ENCODE peak calls at places on chromosomes 7 and 10, in nine cellular contexts. One of them, this sample, is unnamed.

GRCh38 chr7:4268040-4268965 is 413.8 kb upstream of the FOXK1 start:
- DNase-seq in H54: peak
- DNase-seq in cardiac muscle cell: no peak
- DNase-seq in gastrocnemius medialis: no peak
- DNase-seq in NCI-H82: no peak
- DNase-seq in fibroblast of lung: no peak
- DNase-seq in posterior cingulate gyrus: no peak
- DNase-seq in substantia nigra: no peak
- DNase-seq in dorsolateral prefrontal cortex: no peak
- DNase-seq in this sample: no peak

GRCh38 chr7:116500071-116500853 is 724 bp downstream of the CAV2 start:
- DNase-seq in H54: no peak
- DNase-seq in cardiac muscle cell: peak
- DNase-seq in gastrocnemius medialis: no peak
- DNase-seq in NCI-H82: peak
- DNase-seq in fibroblast of lung: peak
- DNase-seq in posterior cingulate gyrus: no peak
- DNase-seq in substantia nigra: no peak
- DNase-seq in dorsolateral prefrontal cortex: no peak
- DNase-seq in this sample: peak

GRCh38 chr10:3961082-3961481 is 176.1 kb upstream of the KLF6 start:
- DNase-seq in H54: no peak
- DNase-seq in cardiac muscle cell: no peak
- DNase-seq in gastrocnemius medialis: no peak
- DNase-seq in NCI-H82: no peak
- DNase-seq in fibroblast of lung: no peak
- DNase-seq in posterior cingulate gyrus: no peak
- DNase-seq in substantia nigra: no peak
- DNase-seq in dorsolateral prefrontal cortex: no peak
- DNase-seq in this sample: no peak

GRCh38 chr7:27808626-27809025 is 68.7 kb downstream of the TAX1BP1 start:
- DNase-seq in H54: peak
- DNase-seq in cardiac muscle cell: peak
- DNase-seq in gastrocnemius medialis: no peak
- DNase-seq in NCI-H82: no peak
- DNase-seq in fibroblast of lung: peak
- DNase-seq in posterior cingulate gyrus: no peak
- DNase-seq in substantia nigra: no peak
- DNase-seq in dorsolateral prefrontal cortex: no peak
- DNase-seq in this sample: no peak

GRCh38 chr7:19491821-19492452 is 216.9 kb downstream of the POLR1F start:
- DNase-seq in H54: peak
- DNase-seq in cardiac muscle cell: peak
- DNase-seq in gastrocnemius medialis: no peak
- DNase-seq in NCI-H82: peak
- DNase-seq in fibroblast of lung: peak
- DNase-seq in posterior cingulate gyrus: no peak
- DNase-seq in substantia nigra: no peak
- DNase-seq in dorsolateral prefrontal cortex: no peak
- DNase-seq in this sample: peak

GRCh38 chr10:18279202-18279601 is 139.0 kb downstream of the CACNB2 start:
- DNase-seq in H54: no peak
- DNase-seq in cardiac muscle cell: peak
- DNase-seq in gastrocnemius medialis: no peak
- DNase-seq in NCI-H82: no peak
- DNase-seq in fibroblast of lung: peak
- DNase-seq in posterior cingulate gyrus: no peak
- DNase-seq in substantia nigra: no peak
- DNase-seq in dorsolateral prefrontal cortex: no peak
- DNase-seq in this sample: no peak

GRCh38 chr7:116776610-116777289 is 85.6 kb upstream of the CAPZA2 start:
- DNase-seq in H54: peak
- DNase-seq in cardiac muscle cell: peak
- DNase-seq in gastrocnemius medialis: no peak
- DNase-seq in NCI-H82: peak
- DNase-seq in fibroblast of lung: peak
- DNase-seq in posterior cingulate gyrus: no peak
- DNase-seq in substantia nigra: peak
- DNase-seq in dorsolateral prefrontal cortex: no peak
- DNase-seq in this sample: no peak

GRCh38 chr7:127932496-127932895 is 98.7 kb downstream of the LRRC4 start:
- DNase-seq in H54: no peak
- DNase-seq in cardiac muscle cell: no peak
- DNase-seq in gastrocnemius medialis: no peak
- DNase-seq in NCI-H82: no peak
- DNase-seq in fibroblast of lung: peak
- DNase-seq in posterior cingulate gyrus: no peak
- DNase-seq in substantia nigra: no peak
- DNase-seq in dorsolateral prefrontal cortex: no peak
- DNase-seq in this sample: no peak

GRCh38 chr7:121525155-121525819 is 129.2 kb upstream of the FAM3C start:
- DNase-seq in H54: no peak
- DNase-seq in cardiac muscle cell: no peak
- DNase-seq in gastrocnemius medialis: no peak
- DNase-seq in NCI-H82: no peak
- DNase-seq in fibroblast of lung: no peak
- DNase-seq in posterior cingulate gyrus: no peak
- DNase-seq in substantia nigra: no peak
- DNase-seq in dorsolateral prefrontal cortex: no peak
- DNase-seq in this sample: no peak

GRCh38 chr7:107622937-107623336 is 37.7 kb upstream of the SLC26A4 start:
- DNase-seq in H54: no peak
- DNase-seq in cardiac muscle cell: peak
- DNase-seq in gastrocnemius medialis: no peak
- DNase-seq in NCI-H82: no peak
- DNase-seq in fibroblast of lung: no peak
- DNase-seq in posterior cingulate gyrus: no peak
- DNase-seq in substantia nigra: no peak
- DNase-seq in dorsolateral prefrontal cortex: no peak
- DNase-seq in this sample: no peak

GRCh38 chr10:7085147-7085912 is 325.5 kb downstream of the SFMBT2 start:
- DNase-seq in H54: no peak
- DNase-seq in cardiac muscle cell: no peak
- DNase-seq in gastrocnemius medialis: no peak
- DNase-seq in NCI-H82: peak
- DNase-seq in fibroblast of lung: peak
- DNase-seq in posterior cingulate gyrus: peak
- DNase-seq in substantia nigra: peak
- DNase-seq in dorsolateral prefrontal cortex: no peak
- DNase-seq in this sample: no peak

GRCh38 chr10:30433779-30434272 is at the start of gene MAP3K8:
- DNase-seq in H54: peak
- DNase-seq in cardiac muscle cell: peak
- DNase-seq in gastrocnemius medialis: peak
- DNase-seq in NCI-H82: peak
- DNase-seq in fibroblast of lung: peak
- DNase-seq in posterior cingulate gyrus: peak
- DNase-seq in substantia nigra: peak
- DNase-seq in dorsolateral prefrontal cortex: peak
- DNase-seq in this sample: peak

GRCh38 chr7:46834921-46835320 is 747.0 kb downstream of the TNS3 start:
- DNase-seq in H54: no peak
- DNase-seq in cardiac muscle cell: no peak
- DNase-seq in gastrocnemius medialis: no peak
- DNase-seq in NCI-H82: no peak
- DNase-seq in fibroblast of lung: no peak
- DNase-seq in posterior cingulate gyrus: no peak
- DNase-seq in substantia nigra: no peak
- DNase-seq in dorsolateral prefrontal cortex: no peak
- DNase-seq in this sample: no peak

GRCh38 chr7:116230191-116231005 is 20.1 kb downstream of the TES start:
- DNase-seq in H54: no peak
- DNase-seq in cardiac muscle cell: peak
- DNase-seq in gastrocnemius medialis: no peak
- DNase-seq in NCI-H82: no peak
- DNase-seq in fibroblast of lung: no peak
- DNase-seq in posterior cingulate gyrus: no peak
- DNase-seq in substantia nigra: no peak
- DNase-seq in dorsolateral prefrontal cortex: no peak
- DNase-seq in this sample: no peak

GRCh38 chr10:3154661-3155060 is 17.9 kb downstream of the PITRM1 start:
- DNase-seq in H54: no peak
- DNase-seq in cardiac muscle cell: no peak
- DNase-seq in gastrocnemius medialis: no peak
- DNase-seq in NCI-H82: no peak
- DNase-seq in fibroblast of lung: no peak
- DNase-seq in posterior cingulate gyrus: no peak
- DNase-seq in substantia nigra: no peak
- DNase-seq in dorsolateral prefrontal cortex: no peak
- DNase-seq in this sample: no peak

This sample was measured in NCI-H460.